ENCODE peak calls at places on chromosomes 1 and 21, in six cellular contexts. W is psoas muscle, J is Panc1, H is left lung, X is uterus, U is heart right ventricle. G is an unnamed sample.

GRCh38 chr1:207892764-207893163 is 18.2 kb downstream of the CD34 start:
- DNase-seq in X (no peak), W (no peak), H (no peak), J (no peak), U (no peak), G (no peak)

GRCh38 chr1:86988835-86989234 is 74.4 kb downstream of the HS2ST1 start:
- DNase-seq in W (no peak), H (no peak), U (no peak), J (no peak), X (no peak), G (no peak)

GRCh38 chr1:46692806-46693770 is 21.4 kb downstream of the TEX38 start:
- DNase-seq in X (no peak), H (no peak), W (no peak), U (no peak), J (no peak), G (no peak)

GRCh38 chr1:107897428-107898339 is 67.3 kb downstream of the VAV3 start:
- DNase-seq in H (no peak), W (no peak), X (no peak), J (no peak), U (no peak), G (no peak)

GRCh38 chr1:206537141-206537540 is 29.8 kb downstream of the RASSF5 start:
- DNase-seq in X (no peak), U (no peak), W (no peak), J (no peak), H (no peak), G (no peak)

GRCh38 chr1:112904831-112905227 is 51.2 kb downstream of the SLC16A1 start:
- DNase-seq in H (no peak), J (no peak), U (no peak), X (no peak), W (no peak), G (no peak)

GRCh38 chr1:147612366-147612765 is 58.0 kb downstream of the ACP6 start:
- DNase-seq in U (no peak), H (no peak), X (no peak), W (no peak), J (peak; percentile 24), G (no peak)

GRCh38 chr1:111938123-111938522 is 51.3 kb downstream of the KCND3 start:
- DNase-seq in W (no peak), X (no peak), U (no peak), J (no peak), H (no peak), G (no peak)

GRCh38 chr21:26686278-26686677 is 113.2 kb upstream of the CYYR1 start:
- DNase-seq in X (no peak), U (no peak), H (no peak), W (no peak), J (no peak), G (no peak)

GRCh38 chr1:210366767-210367166 is 38.1 kb downstream of the HHAT start:
- DNase-seq in X (no peak), J (no peak), W (no peak), U (no peak), H (no peak), G (no peak)

GRCh38 chr1:37250371-37250770 is 216.1 kb upstream of the GRIK3 start:
- DNase-seq in W (no peak), U (no peak), X (no peak), J (no peak), H (no peak), G (no peak)

GRCh38 chr1:153791856-153792253 is 16.6 kb downstream of the SLC27A3 start:
- DNase-seq in U (no peak), W (peak; percentile 43), H (no peak), X (no peak), J (no peak), G (peak; percentile 75)

GRCh38 chr1:61434276-61434675 is 290.7 kb downstream of the TM2D1 start:
- DNase-seq in U (no peak), X (no peak), W (no peak), J (no peak), H (no peak), G (no peak)

GRCh38 chr1:84146375-84147032 is 2.4 kb downstream of the PRKACB start:
- DNase-seq in J (peak; percentile 56), W (no peak), X (no peak), U (no peak), H (no peak), G (no peak)

GRCh38 chr21:41396452-41397107 is 29.5 kb upstream of the MX1 start:
- DNase-seq in U (no peak), X (no peak), W (peak; percentile 65), H (peak; percentile 87), J (no peak), G (peak; percentile 72)

GRCh38 chr1:69567847-69568434 is at the start of gene LRRC7:
- DNase-seq in U (peak; percentile 14), J (no peak), H (peak; percentile 79), W (peak; percentile 68), X (no peak), G (no peak)

GRCh38 chr1:32775640-32776337 is 41.4 kb downstream of the YARS1 start:
- DNase-seq in U (no peak), J (no peak), H (no peak), X (no peak), W (peak; percentile 14), G (no peak)

GRCh38 chr1:73637275-73637674 is 560.7 kb downstream of the LRRIQ3 start:
- DNase-seq in W (no peak), H (no peak), X (no peak), J (no peak), U (no peak), G (no peak)

GRCh38 chr1:232047473-232047872 is 420.9 kb downstream of the DISC1 start:
- DNase-seq in U (no peak), W (no peak), H (no peak), X (no peak), J (no peak), G (no peak)

GRCh38 chr1:201647722-201648065 is 108.8 kb downstream of the NAV1 start:
- DNase-seq in J (no peak), X (no peak), W (no peak), U (no peak), H (no peak), G (no peak)
- H3K27ac ChIP-seq in J (no peak overlapping the region), X (peak overlapping the region; percentile 74), W (no peak overlapping the region), U (peak overlapping the region; percentile 95), H (no peak overlapping the region), G (no peak overlapping the region)

GRCh38 chr1:26721669-26722355 is 26.0 kb downstream of the ARID1A start:
- DNase-seq in J (no peak), U (no peak), W (no peak), X (no peak), H (no peak), G (no peak)

GRCh38 chr1:26724938-26725337 is 29.1 kb downstream of the ARID1A start:
- DNase-seq in X (no peak), H (no peak), W (no peak), J (no peak), U (no peak), G (no peak)

GRCh38 chr1:26726784-26727183 is 31.0 kb downstream of the ARID1A start:
- DNase-seq in W (no peak), X (no peak), U (no peak), J (no peak), H (no peak), G (no peak)

GRCh38 chr1:26724118-26724517 is 28.3 kb downstream of the ARID1A start:
- DNase-seq in X (no peak), W (no peak), J (no peak), U (no peak), H (no peak), G (no peak)

GRCh38 chr1:26723013-26723991 is 27.5 kb downstream of the ARID1A start:
- DNase-seq in H (peak; percentile 81), W (peak; percentile 84), X (peak; percentile 89), J (no peak), U (peak; percentile 74), G (peak; percentile 86)
- H3K4me3 ChIP-seq in H (no peak overlapping the region), W (peak overlapping the region; percentile 20), X (no peak overlapping the region), J (peak overlapping the region; percentile 6), U (peak overlapping the region; percentile 25), G (peak overlapping the region; percentile 32)

GRCh38 chr1:202802998-202803932 is 5.0 kb downstream of the KDM5B start:
- DNase-seq in W (no peak), J (no peak), X (no peak), H (no peak), U (no peak), G (no peak)
- H3K27ac ChIP-seq in W (no peak overlapping the region), J (peak overlapping the region; percentile 72), X (no peak overlapping the region), H (no peak overlapping the region), U (no peak overlapping the region), G (no peak overlapping the region)

DNA sequence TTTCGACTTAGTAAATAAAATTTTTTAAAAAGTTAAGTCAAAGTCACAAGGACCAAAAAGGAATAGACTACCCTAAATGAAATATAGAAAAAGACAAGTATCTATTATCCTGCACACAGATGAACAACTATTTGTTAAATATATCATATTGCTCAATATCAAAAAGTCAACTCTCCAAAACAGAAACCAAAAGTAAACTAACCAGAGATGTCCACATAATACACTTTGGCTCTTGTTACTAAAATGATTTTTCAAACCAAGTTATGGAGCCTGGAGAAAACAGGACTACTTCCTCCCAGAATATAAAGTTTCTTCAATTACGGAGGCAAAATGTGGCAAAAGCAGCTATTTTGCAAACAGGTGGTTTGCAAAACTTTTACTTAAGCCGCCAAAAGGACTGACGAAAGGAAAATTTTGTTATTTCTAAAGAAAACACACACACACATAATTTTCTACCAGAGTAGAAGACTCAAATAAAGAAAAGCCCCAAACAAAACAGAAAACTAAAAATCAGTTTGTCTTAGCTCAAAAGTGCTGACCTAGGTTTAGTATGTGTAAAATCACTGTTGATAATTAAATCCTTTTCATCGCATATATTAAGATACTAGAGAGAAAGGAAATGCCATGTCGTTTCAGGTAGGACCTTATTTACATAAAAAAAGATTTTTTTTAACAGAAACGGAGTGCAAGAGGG is 1.1 kb downstream of the DPYD start:
- DNase-seq in X (no peak), W (no peak), U (no peak), J (no peak), H (no peak), G (no peak)
- H3K4me3 ChIP-seq in X (peak overlapping the region; percentile 91), W (peak overlapping the region; percentile 89), U (peak overlapping the region; percentile 95), J (peak overlapping the region; percentile 86), H (peak overlapping the region; percentile 82), G (peak overlapping the region; percentile 92)

GRCh38 chr1:154972517-154973343 is 1.8 kb upstream of the CKS1B start:
- DNase-seq in H (peak; percentile 85), X (peak; percentile 71), J (peak; percentile 93), U (peak; percentile 38), W (peak; percentile 74), G (peak; percentile 94)
- H3K27ac ChIP-seq in H (peak overlapping the region; percentile 98), X (peak overlapping the region; percentile 99), J (peak overlapping the region; percentile 98), U (peak overlapping the region; percentile 93), W (peak overlapping the region; percentile 99), G (peak overlapping the region; percentile 98)

DNA sequence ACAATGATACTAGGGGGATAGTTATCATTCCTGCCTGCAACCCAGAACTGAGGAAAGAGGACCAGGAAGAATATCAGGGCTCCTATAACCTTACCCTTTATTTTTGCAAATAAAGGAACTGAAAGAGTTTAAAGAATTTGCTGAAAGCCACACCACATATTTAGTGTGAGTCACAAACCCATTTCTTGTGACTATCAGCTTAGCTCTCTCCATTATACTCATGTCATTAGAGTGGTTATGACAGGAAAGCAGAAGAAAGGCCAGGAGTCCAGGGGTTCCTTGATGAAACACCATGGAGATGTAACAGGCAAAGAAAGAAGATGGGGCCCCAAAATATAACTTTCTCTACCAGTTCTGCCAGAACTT is 141.1 kb upstream of the SAMSN1 start:
- DNase-seq in U (no peak), H (no peak), W (no peak), X (no peak), J (no peak), G (no peak)
- H3K4me3 ChIP-seq in U (no peak overlapping the region), H (no peak overlapping the region), W (no peak overlapping the region), X (no peak overlapping the region), J (no peak overlapping the region), G (no peak overlapping the region)

GRCh38 chr1:17545354-17545753 is 5.9 kb downstream of the ARHGEF10L start:
- DNase-seq in U (no peak), W (no peak), H (no peak), J (no peak), X (no peak), G (no peak)
- H3K27ac ChIP-seq in U (peak overlapping the region; percentile 67), W (peak overlapping the region; percentile 37), H (no peak overlapping the region), J (no peak overlapping the region), X (peak overlapping the region; percentile 25), G (peak overlapping the region; percentile 100)